ENCODE peak calls at places on chromosomes 3 and 15, in four cellular contexts. One of them, this sample, is unnamed.

GRCh38 chr3:141366285-141367037 is 1.8 kb upstream of the ZBTB38 start:
- DNase-seq in HL-60: no peak
- DNase-seq in K562: peak
- DNase-seq in GM12878: no peak
- DNase-seq in this sample: no peak

GRCh38 chr15:68220967-68221366 is 8.6 kb downstream of the CLN6 start:
- DNase-seq in K562: no peak
- DNase-seq in GM12878: no peak
- DNase-seq in HL-60: no peak
- DNase-seq in this sample: no peak

GRCh38 chr3:38627956-38628355 is 21.5 kb downstream of the SCN5A start:
- DNase-seq in K562: peak
- DNase-seq in GM12878: no peak
- DNase-seq in HL-60: no peak
- DNase-seq in this sample: peak

GRCh38 chr3:120780977-120781376 is 38.4 kb downstream of the GTF2E1 start:
- DNase-seq in K562: no peak
- DNase-seq in GM12878: peak
- DNase-seq in HL-60: no peak
- DNase-seq in this sample: no peak

GRCh38 chr15:90959894-90960293 is 5.2 kb downstream of the RCCD1 start:
- DNase-seq in HL-60: no peak
- DNase-seq in GM12878: no peak
- DNase-seq in K562: no peak
- DNase-seq in this sample: no peak

GRCh38 chr3:172586447-172586846 is 63.2 kb upstream of the TNFSF10 start:
- DNase-seq in K562: no peak
- DNase-seq in GM12878: no peak
- DNase-seq in HL-60: no peak
- DNase-seq in this sample: no peak

GRCh38 chr3:44962606-44963393 is 13.2 kb downstream of the ZDHHC3 start:
- DNase-seq in K562: no peak
- DNase-seq in HL-60: no peak
- DNase-seq in GM12878: no peak
- DNase-seq in this sample: no peak

GRCh38 chr15:101641134-101641764 is 10.9 kb downstream of the TM2D3 start:
- DNase-seq in HL-60: peak
- DNase-seq in GM12878: peak
- DNase-seq in K562: peak
- DNase-seq in this sample: peak

GRCh38 chr3:47613723-47614122 is 35.1 kb upstream of the CSPG5 start:
- DNase-seq in GM12878: no peak
- DNase-seq in K562: no peak
- DNase-seq in HL-60: no peak
- DNase-seq in this sample: no peak

GRCh38 chr3:170426240-170426797 is 7.7 kb downstream of the CLDN11 start:
- DNase-seq in GM12878: no peak
- DNase-seq in HL-60: no peak
- DNase-seq in K562: peak
- DNase-seq in this sample: no peak

GRCh38 chr15:88006146-88006545 is 250.4 kb downstream of the NTRK3 start:
- DNase-seq in HL-60: no peak
- DNase-seq in K562: no peak
- DNase-seq in GM12878: no peak
- DNase-seq in this sample: no peak

GRCh38 chr3:149536429-149536828 is 61.9 kb downstream of the TM4SF4 start:
- DNase-seq in GM12878: no peak
- DNase-seq in HL-60: no peak
- DNase-seq in K562: no peak
- DNase-seq in this sample: no peak

GRCh38 chr15:68667800-68668625 is 89.2 kb downstream of the CORO2B start:
- DNase-seq in HL-60: no peak
- DNase-seq in K562: no peak
- DNase-seq in GM12878: no peak
- DNase-seq in this sample: no peak

GRCh38 chr3:64238971-64239667 is 13.9 kb upstream of the PRICKLE2 start:
- DNase-seq in GM12878: no peak
- DNase-seq in HL-60: no peak
- DNase-seq in K562: no peak
- DNase-seq in this sample: no peak

GRCh38 chr3:38331257-38332022 is 15.1 kb upstream of the XYLB start:
- DNase-seq in GM12878: no peak
- DNase-seq in HL-60: no peak
- DNase-seq in K562: no peak
- DNase-seq in this sample: no peak

GRCh38 chr3:46670891-46671427 is 22.5 kb downstream of the ALS2CL start:
- DNase-seq in HL-60: no peak
- DNase-seq in K562: no peak
- DNase-seq in GM12878: no peak
- DNase-seq in this sample: peak

GRCh38 chr15:83846847-83847246 is 192.9 kb downstream of the ADAMTSL3 start:
- DNase-seq in GM12878: no peak
- DNase-seq in K562: no peak
- DNase-seq in HL-60: no peak
- DNase-seq in this sample: no peak

GRCh38 chr3:131397889-131398288 is 16.3 kb downstream of the NUDT16 start:
- DNase-seq in GM12878: no peak
- DNase-seq in HL-60: no peak
- DNase-seq in K562: no peak
- DNase-seq in this sample: no peak

GRCh38 chr3:131403216-131403895 is 21.8 kb downstream of the NUDT16 start:
- DNase-seq in GM12878: no peak
- DNase-seq in HL-60: no peak
- DNase-seq in K562: no peak
- DNase-seq in this sample: no peak

GRCh38 chr3:131401978-131402377 is 20.4 kb downstream of the NUDT16 start:
- DNase-seq in GM12878: no peak
- DNase-seq in K562: no peak
- DNase-seq in HL-60: no peak
- DNase-seq in this sample: no peak

GRCh38 chr3:131405411-131405810 is 23.8 kb downstream of the NUDT16 start:
- DNase-seq in GM12878: no peak
- DNase-seq in HL-60: no peak
- DNase-seq in K562: no peak
- DNase-seq in this sample: no peak

DNA sequence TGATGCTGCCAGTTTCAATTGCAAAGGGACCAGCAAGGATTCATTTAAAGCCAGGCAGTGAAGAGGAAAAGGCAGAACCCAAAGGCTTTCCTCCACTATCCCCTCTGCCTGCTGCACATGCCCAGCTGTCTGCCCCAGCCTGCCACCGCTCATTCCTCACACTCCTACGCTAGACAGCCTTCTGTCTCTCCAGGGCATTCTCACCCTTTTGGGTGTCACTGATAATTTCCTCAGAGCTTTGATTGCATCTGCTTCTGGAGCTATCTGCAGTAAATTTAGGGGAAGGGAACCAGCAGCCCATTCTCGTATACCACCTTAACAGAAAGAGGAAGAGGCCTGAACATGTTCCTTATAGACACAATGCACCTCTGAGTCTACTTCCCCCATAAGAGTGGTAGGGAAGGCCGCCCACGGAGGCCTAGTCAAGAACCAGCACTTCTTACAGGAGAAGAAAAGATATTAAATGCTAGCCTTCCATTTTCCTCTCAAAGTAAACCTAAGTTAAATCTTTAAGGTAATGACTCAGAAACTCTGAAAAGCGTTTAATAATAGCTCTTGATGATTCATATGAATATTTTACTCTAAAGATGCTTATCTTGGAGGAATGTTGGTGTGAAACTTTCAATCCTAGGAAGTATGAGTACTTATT is 20.9 kb downstream of the NUDT16 start:
- DNase-seq in HL-60: peak
- DNase-seq in GM12878: no peak
- DNase-seq in K562: no peak
- DNase-seq in this sample: no peak
- TF ChIP-seq SPI1 in HL-60: peak
- TF ChIP-seq SPI1 in GM12878: peak
- TF ChIP-seq SPI1 in K562: peak
- TF ChIP-seq SPI1 in this sample: peak

GRCh38 chr3:185362850-185363661 is at the start of gene MAP3K13:
- DNase-seq in HL-60: peak
- DNase-seq in GM12878: peak
- DNase-seq in K562: peak
- DNase-seq in this sample: peak
- TF ChIP-seq POLR2AphosphoS5 in HL-60: no peak
- TF ChIP-seq POLR2AphosphoS5 in GM12878: peak
- TF ChIP-seq POLR2AphosphoS5 in K562: no peak
- TF ChIP-seq POLR2AphosphoS5 in this sample: peak

GRCh38 chr3:11933529-11933928 is 70.7 kb upstream of the SYN2 start:
- DNase-seq in HL-60: no peak
- DNase-seq in K562: no peak
- DNase-seq in GM12878: no peak
- DNase-seq in this sample: no peak

GRCh38 chr3:11924518-11924917 is 77.8 kb upstream of the TAMM41 start:
- DNase-seq in GM12878: no peak
- DNase-seq in K562: no peak
- DNase-seq in HL-60: no peak
- DNase-seq in this sample: no peak

GRCh38 chr3:11930084-11930483 is 74.1 kb upstream of the SYN2 start:
- DNase-seq in GM12878: no peak
- DNase-seq in HL-60: no peak
- DNase-seq in K562: no peak
- DNase-seq in this sample: no peak

GRCh38 chr3:11932636-11933035 is 71.6 kb upstream of the SYN2 start:
- DNase-seq in HL-60: no peak
- DNase-seq in GM12878: no peak
- DNase-seq in K562: no peak
- DNase-seq in this sample: no peak

GRCh38 chr3:11929531-11929930 is 74.7 kb upstream of the SYN2 start:
- DNase-seq in K562: no peak
- DNase-seq in GM12878: no peak
- DNase-seq in HL-60: no peak
- DNase-seq in this sample: no peak
- TF ChIP-seq SPI1 in K562: no peak
- TF ChIP-seq SPI1 in GM12878: no peak
- TF ChIP-seq SPI1 in HL-60: no peak
- TF ChIP-seq SPI1 in this sample: no peak

DNA sequence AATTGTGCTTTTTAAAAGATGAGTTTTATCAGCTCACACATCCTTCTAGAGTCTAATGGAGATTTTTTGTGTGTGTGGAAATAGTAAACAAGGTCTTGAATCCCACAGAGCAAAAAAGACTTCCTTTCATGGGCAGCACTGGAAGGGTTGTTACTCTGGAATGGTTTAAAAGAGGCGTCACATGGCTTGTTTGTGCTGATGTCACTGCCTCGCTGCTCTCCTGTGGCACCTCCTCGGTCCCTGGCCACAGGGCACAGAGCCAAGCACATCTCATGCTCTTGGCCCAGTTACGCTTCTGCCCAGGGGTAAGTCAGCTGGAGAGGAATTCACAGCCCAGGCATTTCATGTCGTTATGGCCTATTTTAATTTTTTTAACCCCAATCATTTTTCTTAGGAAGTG is 53.2 kb downstream of the PGPEP1L start:
- DNase-seq in GM12878: peak
- DNase-seq in HL-60: no peak
- DNase-seq in K562: no peak
- DNase-seq in this sample: no peak
- TF ChIP-seq POLR2AphosphoS5 in GM12878: no peak
- TF ChIP-seq POLR2AphosphoS5 in HL-60: no peak
- TF ChIP-seq POLR2AphosphoS5 in K562: no peak
- TF ChIP-seq POLR2AphosphoS5 in this sample: no peak

DNA sequence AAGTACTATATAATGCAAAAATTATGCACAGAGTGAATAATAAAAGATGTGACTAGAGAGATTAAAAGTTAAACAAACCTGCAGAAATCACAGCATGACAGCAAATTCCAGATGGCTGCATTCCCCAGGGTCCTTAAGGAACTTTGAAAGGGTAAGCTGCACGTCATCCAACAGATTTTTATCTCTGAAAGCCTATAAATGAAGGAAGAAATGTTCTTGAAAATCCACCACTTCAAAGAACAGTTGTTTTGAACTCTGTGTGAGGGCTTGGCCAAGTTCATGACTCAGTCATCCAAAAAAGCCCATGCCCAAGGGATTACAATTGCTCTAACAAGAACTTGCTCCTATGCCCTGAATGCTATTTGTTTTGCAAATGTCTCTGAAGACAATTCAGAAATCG is 603.6 kb downstream of the PLOD2 start:
- DNase-seq in GM12878: no peak
- DNase-seq in K562: no peak
- DNase-seq in HL-60: no peak
- DNase-seq in this sample: no peak
- TF ChIP-seq SPI1 in GM12878: no peak
- TF ChIP-seq SPI1 in K562: no peak
- TF ChIP-seq SPI1 in HL-60: no peak
- TF ChIP-seq SPI1 in this sample: no peak

GRCh38 chr15:57384024-57384423 is 7.7 kb downstream of the CGNL1 start:
- DNase-seq in K562: no peak
- DNase-seq in GM12878: no peak
- DNase-seq in HL-60: no peak
- DNase-seq in this sample: no peak
- TF ChIP-seq POLR2AphosphoS5 in K562: no peak
- TF ChIP-seq POLR2AphosphoS5 in GM12878: no peak
- TF ChIP-seq POLR2AphosphoS5 in HL-60: no peak
- TF ChIP-seq POLR2AphosphoS5 in this sample: no peak

GRCh38 chr3:9170851-9171160 is 78.6 kb downstream of the SRGAP3 start:
- DNase-seq in GM12878: no peak
- DNase-seq in K562: no peak
- DNase-seq in HL-60: no peak
- DNase-seq in this sample: no peak

GRCh38 chr3:9172851-9173320 is 76.6 kb downstream of the SRGAP3 start:
- DNase-seq in GM12878: no peak
- DNase-seq in HL-60: peak
- DNase-seq in K562: no peak
- DNase-seq in this sample: no peak

GRCh38 chr3:9178697-9179096 is 70.7 kb downstream of the SRGAP3 start:
- DNase-seq in HL-60: no peak
- DNase-seq in K562: no peak
- DNase-seq in GM12878: no peak
- DNase-seq in this sample: no peak

GRCh38 chr3:9173445-9173844 is 76.0 kb downstream of the SRGAP3 start:
- DNase-seq in HL-60: peak
- DNase-seq in GM12878: no peak
- DNase-seq in K562: no peak
- DNase-seq in this sample: no peak

DNA sequence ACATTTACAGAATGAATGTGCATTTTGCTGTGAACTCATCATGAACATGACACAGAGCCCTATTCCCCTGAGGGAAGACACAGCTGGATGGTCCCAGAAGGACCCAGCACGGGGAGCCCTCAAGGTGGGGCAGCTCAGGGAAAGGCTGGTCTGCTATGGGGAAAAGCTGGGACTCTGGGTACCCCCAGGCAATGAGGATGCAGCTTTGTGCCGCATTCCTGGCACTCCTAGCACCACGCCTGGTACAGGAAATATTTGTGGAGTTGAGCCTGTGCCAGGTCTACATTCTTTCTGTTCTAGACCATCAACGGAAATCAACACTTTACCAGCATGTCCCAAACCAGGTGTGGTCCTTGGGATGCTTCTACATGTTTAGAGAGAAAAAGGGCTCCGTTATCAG is 74.0 kb downstream of the SRGAP3 start:
- DNase-seq in GM12878: no peak
- DNase-seq in K562: no peak
- DNase-seq in HL-60: no peak
- DNase-seq in this sample: no peak
- TF ChIP-seq SPI1 in GM12878: no peak
- TF ChIP-seq SPI1 in K562: no peak
- TF ChIP-seq SPI1 in HL-60: no peak
- TF ChIP-seq SPI1 in this sample: no peak